ENCODE peak calls at places on chromosomes 6 and 20, in eight cellular contexts. One of them, this sample, is unnamed.

GRCh38 chr6:42564496-42564890 is 664 bp downstream of the UBR2 start:
- DNase-seq in right lobe of liver: no peak
- DNase-seq in BE2C: no peak
- DNase-seq in H1: no peak
- DNase-seq in astrocyte: no peak
- DNase-seq in GM20000: peak; percentile 29
- DNase-seq in adrenal gland: no peak
- DNase-seq in GM13976: no peak
- DNase-seq in this sample: no peak

GRCh38 chr6:109347779-109348178 is 34.5 kb downstream of the CD164 start:
- DNase-seq in H1: no peak
- DNase-seq in adrenal gland: no peak
- DNase-seq in astrocyte: no peak
- DNase-seq in GM13976: no peak
- DNase-seq in BE2C: peak; percentile 16
- DNase-seq in GM20000: no peak
- DNase-seq in right lobe of liver: no peak
- DNase-seq in this sample: no peak

GRCh38 chr20:57957397-57958049 is 247.7 kb upstream of the PMEPA1 start:
- DNase-seq in adrenal gland: no peak
- DNase-seq in GM13976: no peak
- DNase-seq in BE2C: no peak
- DNase-seq in right lobe of liver: no peak
- DNase-seq in astrocyte: peak; percentile 26
- DNase-seq in GM20000: no peak
- DNase-seq in H1: no peak
- DNase-seq in this sample: no peak

GRCh38 chr6:3403244-3404154 is 53.4 kb downstream of the SLC22A23 start:
- DNase-seq in GM20000: no peak
- DNase-seq in adrenal gland: no peak
- DNase-seq in right lobe of liver: peak; percentile 90
- DNase-seq in BE2C: no peak
- DNase-seq in H1: no peak
- DNase-seq in astrocyte: no peak
- DNase-seq in GM13976: no peak
- DNase-seq in this sample: peak; percentile 31

GRCh38 chr20:46327557-46327956 is 19.3 kb upstream of the CDH22 start:
- DNase-seq in right lobe of liver: no peak
- DNase-seq in adrenal gland: no peak
- DNase-seq in GM13976: no peak
- DNase-seq in GM20000: no peak
- DNase-seq in H1: no peak
- DNase-seq in BE2C: no peak
- DNase-seq in astrocyte: no peak
- DNase-seq in this sample: no peak

GRCh38 chr6:26363882-26364825 is 844 bp upstream of the BTN3A2 start:
- DNase-seq in adrenal gland: no peak
- DNase-seq in H1: no peak
- DNase-seq in GM13976: no peak
- DNase-seq in astrocyte: no peak
- DNase-seq in BE2C: no peak
- DNase-seq in right lobe of liver: no peak
- DNase-seq in GM20000: no peak
- DNase-seq in this sample: no peak

GRCh38 chr6:170292778-170293164 is 1.9 kb upstream of the DLL1 start:
- DNase-seq in H1: no peak
- DNase-seq in GM20000: peak; percentile 70
- DNase-seq in astrocyte: no peak
- DNase-seq in right lobe of liver: peak; percentile 40
- DNase-seq in BE2C: no peak
- DNase-seq in GM13976: peak; percentile 50
- DNase-seq in adrenal gland: no peak
- DNase-seq in this sample: no peak

GRCh38 chr6:64083261-64083660 is 447.7 kb downstream of the PHF3 start:
- DNase-seq in adrenal gland: no peak
- DNase-seq in GM20000: no peak
- DNase-seq in BE2C: no peak
- DNase-seq in H1: no peak
- DNase-seq in astrocyte: no peak
- DNase-seq in GM13976: no peak
- DNase-seq in right lobe of liver: no peak
- DNase-seq in this sample: no peak

GRCh38 chr20:31542201-31542842 is 28.1 kb downstream of the HM13 start:
- DNase-seq in adrenal gland: no peak
- DNase-seq in BE2C: no peak
- DNase-seq in GM13976: no peak
- DNase-seq in H1: no peak
- DNase-seq in astrocyte: no peak
- DNase-seq in right lobe of liver: no peak
- DNase-seq in GM20000: no peak
- DNase-seq in this sample: no peak

GRCh38 chr6:56699066-56699654 is 56.5 kb upstream of the DST start:
- DNase-seq in astrocyte: no peak
- DNase-seq in H1: no peak
- DNase-seq in right lobe of liver: no peak
- DNase-seq in GM13976: peak; percentile 32
- DNase-seq in adrenal gland: no peak
- DNase-seq in BE2C: no peak
- DNase-seq in GM20000: peak; percentile 31
- DNase-seq in this sample: no peak

GRCh38 chr6:139763468-139764214 is 389.2 kb upstream of the CITED2 start:
- DNase-seq in GM20000: no peak
- DNase-seq in astrocyte: no peak
- DNase-seq in adrenal gland: no peak
- DNase-seq in right lobe of liver: no peak
- DNase-seq in H1: no peak
- DNase-seq in GM13976: no peak
- DNase-seq in BE2C: no peak
- DNase-seq in this sample: no peak

GRCh38 chr6:102853249-102853955 is 1459.9 kb downstream of the GRIK2 start:
- DNase-seq in GM13976: no peak
- DNase-seq in GM20000: no peak
- DNase-seq in right lobe of liver: no peak
- DNase-seq in BE2C: peak; percentile 47
- DNase-seq in astrocyte: no peak
- DNase-seq in H1: no peak
- DNase-seq in adrenal gland: no peak
- DNase-seq in this sample: no peak

GRCh38 chr20:38197217-38198008 is 32.3 kb upstream of the TGM2 start:
- DNase-seq in right lobe of liver: peak; percentile 24
- DNase-seq in H1: no peak
- DNase-seq in GM13976: no peak
- DNase-seq in GM20000: no peak
- DNase-seq in adrenal gland: no peak
- DNase-seq in BE2C: no peak
- DNase-seq in astrocyte: no peak
- DNase-seq in this sample: no peak

GRCh38 chr6:52612336-52613096 is 35.7 kb upstream of the TRAM2 start:
- DNase-seq in GM13976: no peak
- DNase-seq in right lobe of liver: no peak
- DNase-seq in astrocyte: no peak
- DNase-seq in H1: no peak
- DNase-seq in BE2C: peak; percentile 53
- DNase-seq in GM20000: no peak
- DNase-seq in adrenal gland: no peak
- DNase-seq in this sample: no peak

GRCh38 chr20:22833851-22834250 is 201.3 kb upstream of the SSTR4 start:
- DNase-seq in astrocyte: no peak
- DNase-seq in BE2C: no peak
- DNase-seq in right lobe of liver: no peak
- DNase-seq in GM13976: no peak
- DNase-seq in H1: no peak
- DNase-seq in GM20000: no peak
- DNase-seq in adrenal gland: no peak
- DNase-seq in this sample: no peak

GRCh38 chr6:53042112-53042511 is 23.1 kb upstream of the FBXO9 start:
- DNase-seq in H1: no peak
- DNase-seq in adrenal gland: no peak
- DNase-seq in GM13976: no peak
- DNase-seq in right lobe of liver: no peak
- DNase-seq in astrocyte: peak; percentile 95
- DNase-seq in BE2C: no peak
- DNase-seq in GM20000: no peak
- DNase-seq in this sample: no peak

GRCh38 chr6:16698988-16699868 is 62.0 kb downstream of the ATXN1 start:
- DNase-seq in right lobe of liver: no peak
- DNase-seq in GM20000: no peak
- DNase-seq in BE2C: no peak
- DNase-seq in H1: no peak
- DNase-seq in astrocyte: peak; percentile 71
- DNase-seq in GM13976: no peak
- DNase-seq in adrenal gland: no peak
- DNase-seq in this sample: no peak

GRCh38 chr6:165701564-165702354 is 38.7 kb upstream of the PDE10A start:
- DNase-seq in BE2C: no peak
- DNase-seq in right lobe of liver: no peak
- DNase-seq in GM13976: no peak
- DNase-seq in H1: no peak
- DNase-seq in adrenal gland: no peak
- DNase-seq in astrocyte: no peak
- DNase-seq in GM20000: no peak
- DNase-seq in this sample: peak; percentile 62

GRCh38 chr6:27816906-27817305 is 95.3 kb downstream of the OR2B2 start:
- DNase-seq in H1: no peak
- DNase-seq in astrocyte: no peak
- DNase-seq in right lobe of liver: no peak
- DNase-seq in GM20000: no peak
- DNase-seq in BE2C: no peak
- DNase-seq in adrenal gland: no peak
- DNase-seq in GM13976: no peak
- DNase-seq in this sample: no peak
- TF ChIP-seq CTCF in H1: no peak
- TF ChIP-seq CTCF in astrocyte: no peak
- TF ChIP-seq CTCF in right lobe of liver: no peak
- TF ChIP-seq CTCF in GM20000: no peak
- TF ChIP-seq CTCF in BE2C: no peak
- TF ChIP-seq CTCF in adrenal gland: no peak
- TF ChIP-seq CTCF in GM13976: no peak
- TF ChIP-seq CTCF in this sample: no peak

DNA sequence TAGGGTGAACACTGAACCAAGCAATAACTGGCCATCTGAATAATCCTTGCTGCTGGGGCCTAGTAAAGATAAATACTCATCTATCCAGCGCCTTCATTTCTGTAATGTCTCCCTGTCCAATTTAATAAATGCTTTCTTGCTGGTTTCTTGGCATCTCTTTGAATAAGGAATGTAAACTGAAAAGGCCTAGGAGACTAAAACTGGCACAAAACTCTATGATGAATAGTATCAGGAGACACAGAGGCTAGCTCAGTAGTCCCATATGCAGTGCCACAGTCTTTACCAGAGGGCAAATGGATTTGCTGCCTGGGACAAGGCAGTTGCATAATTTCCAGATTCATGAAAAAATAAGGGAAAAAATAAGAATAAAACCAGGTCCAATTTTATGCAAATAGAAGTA is 324.4 kb downstream of the CENPW start:
- DNase-seq in GM13976: no peak
- DNase-seq in astrocyte: peak; percentile 12
- DNase-seq in adrenal gland: no peak
- DNase-seq in right lobe of liver: no peak
- DNase-seq in GM20000: no peak
- DNase-seq in BE2C: no peak
- DNase-seq in H1: no peak
- DNase-seq in this sample: no peak
- TF ChIP-seq CTCF in GM13976: no peak
- TF ChIP-seq CTCF in astrocyte: no peak
- TF ChIP-seq CTCF in adrenal gland: no peak
- TF ChIP-seq CTCF in right lobe of liver: no peak
- TF ChIP-seq CTCF in GM20000: no peak
- TF ChIP-seq CTCF in BE2C: no peak
- TF ChIP-seq CTCF in H1: no peak
- TF ChIP-seq CTCF in this sample: no peak

GRCh38 chr6:34859951-34860350 is 27.9 kb downstream of the TAF11 start:
- DNase-seq in astrocyte: no peak
- DNase-seq in right lobe of liver: no peak
- DNase-seq in BE2C: no peak
- DNase-seq in adrenal gland: no peak
- DNase-seq in H1: no peak
- DNase-seq in GM20000: no peak
- DNase-seq in GM13976: no peak
- DNase-seq in this sample: no peak

GRCh38 chr6:34864007-34864406 is 23.8 kb downstream of the TAF11 start:
- DNase-seq in GM20000: no peak
- DNase-seq in BE2C: no peak
- DNase-seq in H1: no peak
- DNase-seq in adrenal gland: no peak
- DNase-seq in astrocyte: no peak
- DNase-seq in GM13976: no peak
- DNase-seq in right lobe of liver: no peak
- DNase-seq in this sample: no peak

GRCh38 chr6:34855463-34855862 is 32.4 kb downstream of the TAF11 start:
- DNase-seq in H1: no peak
- DNase-seq in adrenal gland: no peak
- DNase-seq in GM20000: no peak
- DNase-seq in astrocyte: no peak
- DNase-seq in right lobe of liver: no peak
- DNase-seq in BE2C: no peak
- DNase-seq in GM13976: no peak
- DNase-seq in this sample: no peak

DNA sequence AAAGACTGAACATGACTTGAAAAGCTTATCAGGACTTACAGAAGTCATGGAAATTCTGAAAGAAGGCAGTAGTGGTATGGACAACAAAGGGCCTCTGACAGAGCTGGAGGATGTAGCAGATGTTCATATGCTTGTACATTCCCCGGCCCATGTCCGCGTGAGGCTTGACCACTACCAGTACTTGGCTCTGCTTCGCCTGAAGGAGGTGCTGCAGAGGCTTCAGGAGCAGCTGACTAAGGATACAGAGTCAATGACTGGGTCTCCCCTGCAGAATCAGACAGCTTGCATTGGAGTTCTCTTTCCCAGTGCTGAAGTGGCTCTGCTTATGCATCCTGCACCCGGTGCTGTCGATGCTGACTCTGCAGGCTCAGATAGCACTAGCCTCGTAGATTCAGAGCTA is 29.2 kb downstream of the TAF11 start:
- DNase-seq in GM13976: no peak
- DNase-seq in astrocyte: no peak
- DNase-seq in GM20000: no peak
- DNase-seq in H1: no peak
- DNase-seq in adrenal gland: no peak
- DNase-seq in BE2C: no peak
- DNase-seq in right lobe of liver: no peak
- DNase-seq in this sample: no peak
- TF ChIP-seq CTCF in GM13976: no peak
- TF ChIP-seq CTCF in astrocyte: no peak
- TF ChIP-seq CTCF in GM20000: no peak
- TF ChIP-seq CTCF in H1: peak; percentile 62
- TF ChIP-seq CTCF in adrenal gland: no peak
- TF ChIP-seq CTCF in BE2C: peak; percentile 12
- TF ChIP-seq CTCF in right lobe of liver: no peak
- TF ChIP-seq CTCF in this sample: no peak

DNA sequence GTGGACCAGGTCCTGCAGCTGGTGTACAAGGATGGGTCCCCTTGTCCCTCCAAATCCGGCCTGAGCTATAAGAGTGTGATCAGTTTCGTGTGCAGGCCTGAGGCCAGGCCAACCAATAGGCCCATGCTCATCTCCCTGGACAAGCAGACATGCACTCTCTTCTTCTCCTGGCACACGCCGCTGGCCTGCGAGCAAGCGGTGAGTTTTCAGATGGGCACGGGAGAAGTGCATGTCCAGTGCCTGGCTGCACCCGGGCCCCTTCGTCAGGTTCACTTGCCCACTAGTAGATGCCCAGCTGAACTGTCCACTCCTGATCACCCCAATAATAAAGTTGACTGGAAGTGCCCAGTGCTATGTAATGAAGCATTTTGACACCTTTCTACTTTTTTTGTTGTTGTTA is 48.3 kb upstream of the SLC22A1 start:
- DNase-seq in astrocyte: no peak
- DNase-seq in right lobe of liver: no peak
- DNase-seq in GM20000: no peak
- DNase-seq in adrenal gland: no peak
- DNase-seq in GM13976: no peak
- DNase-seq in H1: no peak
- DNase-seq in BE2C: no peak
- DNase-seq in this sample: no peak
- TF ChIP-seq CTCF in astrocyte: no peak
- TF ChIP-seq CTCF in right lobe of liver: no peak
- TF ChIP-seq CTCF in GM20000: no peak
- TF ChIP-seq CTCF in adrenal gland: no peak
- TF ChIP-seq CTCF in GM13976: no peak
- TF ChIP-seq CTCF in H1: no peak
- TF ChIP-seq CTCF in BE2C: no peak
- TF ChIP-seq CTCF in this sample: no peak

This sample was measured in Calu3.